ENCODE peak calls at places on chromosomes 6 and 20, in five cellular contexts. M is upper lobe of right lung; P is cardiac muscle cell; Q is adrenal gland; F is CD8-positive, alpha-beta T cell. K is an unnamed sample.

GRCh38 chr6:155829646-155830045 is 374.0 kb upstream of the NOX3 start:
- DNase-seq in M (no peak), P (no peak), Q (no peak), F (no peak), K (no peak)

GRCh38 chr20:3565851-3566250 is 95.0 kb downstream of the ATRN start:
- DNase-seq in M (no peak), P (no peak), Q (no peak), F (no peak), K (no peak)

GRCh38 chr20:60403105-60403741 is 445.0 kb downstream of the CDH26 start:
- DNase-seq in M (no peak), P (no peak), Q (no peak), F (no peak), K (no peak)

GRCh38 chr6:147257760-147258159 is 53.5 kb downstream of the STXBP5 start:
- DNase-seq in M (peak; percentile 49), P (no peak), Q (no peak), F (no peak), K (no peak)

GRCh38 chr6:41894366-41895299 is 542 bp downstream of the USP49 start:
- DNase-seq in M (no peak), P (peak; percentile 19), Q (peak; percentile 18), F (no peak), K (no peak)

GRCh38 chr20:54773643-54774000 is 298.2 kb downstream of the DOK5 start:
- DNase-seq in M (no peak), P (no peak), Q (no peak), F (no peak), K (no peak)

GRCh38 chr6:52403627-52404026 is 16.5 kb upstream of the EFHC1 start:
- DNase-seq in M (no peak), P (no peak), Q (peak; percentile 10), F (no peak), K (no peak)

GRCh38 chr6:48213076-48213788 is 102.2 kb upstream of the PTCHD4 start:
- DNase-seq in M (no peak), P (no peak), Q (no peak), F (no peak), K (no peak)

GRCh38 chr6:96279084-96279483 is 242.5 kb upstream of the UFL1 start:
- DNase-seq in M (no peak), P (no peak), Q (no peak), F (no peak), K (no peak)

GRCh38 chr6:170516783-170517616 is 36.1 kb downstream of the PSMB1 start:
- DNase-seq in M (no peak), P (peak; percentile 83), Q (peak; percentile 46), F (peak; percentile 36), K (peak; percentile 71)

GRCh38 chr6:68313911-68314310 is 321.2 kb upstream of the ADGRB3 start:
- DNase-seq in M (no peak), P (peak; percentile 43), Q (no peak), F (no peak), K (peak; percentile 17)

GRCh38 chr20:47927385-47927851 is 142.1 kb upstream of the SULF2 start:
- DNase-seq in M (no peak), P (no peak), Q (peak; percentile 30), F (no peak), K (no peak)

GRCh38 chr20:63610581-63611435 is 16.1 kb downstream of the GMEB2 start:
- DNase-seq in M (no peak), P (no peak), Q (no peak), F (no peak), K (no peak)

GRCh38 chr6:24907959-24908358 is 27.8 kb downstream of the RIPOR2 start:
- DNase-seq in M (no peak), P (no peak), Q (no peak), F (no peak), K (no peak)

GRCh38 chr20:54020868-54021267 is 49.5 kb downstream of the BCAS1 start:
- DNase-seq in M (no peak), P (no peak), Q (no peak), F (no peak), K (no peak)

GRCh38 chr6:100470721-100471120 is 6.0 kb upstream of the SIM1 start:
- DNase-seq in M (no peak), P (no peak), Q (no peak), F (no peak), K (no peak)

GRCh38 chr6:150684715-150685459 is 85.2 kb downstream of the PLEKHG1 start:
- DNase-seq in M (no peak), P (no peak), Q (no peak), F (no peak), K (no peak)

GRCh38 chr6:13524801-13525508 is 37.6 kb upstream of the GFOD1 start:
- DNase-seq in M (no peak), P (no peak), Q (no peak), F (no peak), K (no peak)

GRCh38 chr20:1944345-1945099 is 49.3 kb downstream of the SIRPA start:
- DNase-seq in M (no peak), P (no peak), Q (no peak), F (no peak), K (no peak)
- TF ChIP-seq CTCF in M (no peak), P (peak; percentile 10), Q (peak; percentile 24), F (no peak), K (no peak)

GRCh38 chr20:24996449-24997195 is 4.1 kb upstream of the APMAP start:
- DNase-seq in M (no peak), P (no peak), Q (no peak), F (no peak), K (no peak)
- H3K27ac ChIP-seq in M (no peak overlapping the region), P (no peak overlapping the region), Q (no peak overlapping the region), F (no peak overlapping the region), K (no peak overlapping the region)

GRCh38 chr20:20740595-20740994 is 28.2 kb upstream of the RALGAPA2 start:
- DNase-seq in M (no peak), P (no peak), Q (no peak), F (no peak), K (no peak)

GRCh38 chr20:20741067-20742045 is 28.9 kb upstream of the RALGAPA2 start:
- DNase-seq in M (no peak), P (no peak), Q (no peak), F (no peak), K (no peak)

GRCh38 chr20:20744170-20744725 is 31.8 kb upstream of the RALGAPA2 start:
- DNase-seq in M (no peak), P (no peak), Q (no peak), F (no peak), K (no peak)

DNA sequence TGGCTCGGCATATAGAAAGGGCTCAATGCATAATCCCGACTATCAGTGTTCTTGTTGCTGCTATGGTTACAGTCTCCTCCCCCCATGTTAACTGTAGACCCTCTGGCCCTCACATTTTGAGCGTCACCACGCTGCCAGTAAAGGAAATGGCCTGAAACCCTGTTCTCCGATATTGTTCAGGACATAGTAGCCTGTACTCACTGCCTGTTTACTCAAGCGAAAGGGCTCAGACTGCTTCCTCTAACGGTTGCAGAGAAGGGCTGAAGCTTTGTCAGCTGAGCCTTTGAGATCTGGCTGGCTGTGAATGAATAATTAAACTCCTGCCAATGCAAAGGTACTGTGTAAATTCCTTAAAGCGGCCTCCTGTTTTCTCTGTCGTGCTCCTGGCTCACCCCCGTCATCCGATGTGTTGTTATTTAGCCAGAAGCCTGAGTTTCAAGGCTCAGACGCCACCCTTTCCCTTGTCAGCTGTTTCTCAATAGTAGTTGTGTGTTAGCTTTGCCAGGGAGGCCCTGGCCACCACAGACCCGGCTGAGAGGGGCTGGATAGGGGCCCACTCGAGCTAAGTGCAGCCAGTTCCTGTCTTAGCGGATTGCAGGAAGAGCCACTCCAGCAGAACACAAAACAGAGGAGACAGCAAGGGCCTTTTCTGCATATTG is 31.2 kb upstream of the RALGAPA2 start:
- DNase-seq in M (peak; percentile 80), P (peak; percentile 84), Q (peak; percentile 21), F (no peak), K (no peak)
- H3K4me3 ChIP-seq in M (no peak overlapping the region), P (no peak overlapping the region), Q (no peak overlapping the region), F (no peak overlapping the region), K (no peak overlapping the region)

DNA sequence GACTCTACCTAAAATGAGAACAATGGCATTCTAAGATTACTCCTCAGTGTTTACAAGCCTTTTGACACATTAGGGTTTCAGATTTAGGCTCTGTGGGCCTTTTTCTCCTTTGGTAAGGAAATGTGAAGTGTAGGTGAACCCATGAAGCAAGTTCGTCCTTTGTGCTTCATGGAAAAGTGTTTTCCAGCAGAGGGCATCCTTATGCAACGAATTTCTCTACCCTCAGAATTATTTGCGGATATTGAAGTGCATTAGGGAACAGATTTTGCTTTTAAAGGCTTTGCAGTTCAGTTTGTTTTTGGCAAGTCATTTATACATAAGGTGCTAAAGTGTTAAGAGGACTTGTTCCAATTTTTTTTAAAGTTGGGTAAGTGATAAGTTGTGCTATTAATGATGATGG is 55.7 kb upstream of the FERMT1 start:
- DNase-seq in M (no peak), P (peak; percentile 70), Q (no peak), F (no peak), K (peak; percentile 52)
- TF ChIP-seq CTCF in M (peak; percentile 36), P (peak; percentile 58), Q (peak; percentile 57), F (no peak), K (peak; percentile 65)

DNA sequence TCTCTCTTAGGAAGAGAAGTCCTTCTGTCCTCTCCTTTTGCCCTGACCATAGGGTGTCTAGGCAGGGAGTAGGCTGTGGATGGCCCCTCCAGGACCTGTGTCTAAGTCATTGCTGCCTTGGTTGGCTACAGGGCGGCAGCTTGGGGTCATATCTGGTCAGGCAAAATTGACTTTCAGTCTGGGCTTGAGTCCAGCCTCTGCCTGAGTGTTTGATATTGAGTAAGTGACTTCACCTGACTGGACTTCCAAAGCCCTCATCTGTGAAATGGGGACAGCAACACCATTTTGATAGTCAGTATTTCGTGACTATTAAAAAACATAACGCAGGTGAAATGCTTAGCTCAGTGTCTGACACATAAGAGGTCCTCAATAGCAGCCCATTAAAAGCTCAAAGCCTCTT is 4.6 kb downstream of the TGM3 start:
- DNase-seq in M (no peak), P (peak; percentile 8), Q (peak; percentile 39), F (no peak), K (no peak)
- H3K27ac ChIP-seq in M (no peak overlapping the region), P (no peak overlapping the region), Q (no peak overlapping the region), F (no peak overlapping the region), K (no peak overlapping the region)